ENCODE peak calls at places on chromosomes 3 and 15, in seven cellular contexts. R is GM23248; Q is cardiac muscle cell; C is CD8-positive, alpha-beta memory T cell; A is esophagus muscularis mucosa; E is iPS DF 6.9; U is CD8-positive, alpha-beta T cell. S is an unnamed sample. For H3K36me3, the result is how much of the 10 kb centered on the place peaks cover.

GRCh38 chr3:185656321-185656840 is 70.3 kb downstream of the SENP2 start:
- DNase-seq in R (peak), Q (no peak), C (no peak), A (peak), E (no peak), U (no peak), S (peak)

GRCh38 chr3:115381573-115381912 is 234.5 kb upstream of the ZBTB20 start:
- DNase-seq in R (peak), Q (no peak), C (no peak), A (no peak), E (no peak), U (no peak), S (no peak)

GRCh38 chr3:195692361-195692700 is 28.4 kb upstream of the MUC20 start:
- DNase-seq in R (no peak), Q (no peak), C (no peak), A (peak), E (no peak), U (no peak), S (no peak)

GRCh38 chr3:31978553-31978952 is 2.5 kb downstream of the OSBPL10 start:
- DNase-seq in R (no peak), Q (no peak), C (no peak), A (no peak), E (no peak), U (no peak), S (no peak)

GRCh38 chr3:157261000-157261399 is 101.1 kb upstream of the CCNL1 start:
- DNase-seq in R (peak), Q (no peak), C (no peak), A (no peak), E (no peak), U (no peak), S (no peak)

GRCh38 chr3:194023501-194024280 is 112.3 kb upstream of the HES1 start:
- DNase-seq in R (no peak), Q (no peak), C (no peak), A (no peak), E (no peak), U (no peak), S (peak)

GRCh38 chr3:58528629-58529028 is 8.4 kb downstream of the ACOX2 start:
- DNase-seq in R (peak), Q (peak), C (no peak), A (peak), E (no peak), U (no peak), S (peak)

GRCh38 chr15:49075876-49076275 is 29.6 kb upstream of the SECISBP2L start:
- DNase-seq in R (no peak), Q (no peak), C (no peak), A (no peak), E (no peak), U (no peak), S (no peak)

GRCh38 chr15:93477188-93477587 is 388.2 kb upstream of the RGMA start:
- DNase-seq in R (no peak), Q (no peak), C (no peak), A (no peak), E (peak), U (no peak), S (no peak)

GRCh38 chr3:17505856-17506255 is 236.6 kb downstream of the TBC1D5 start:
- DNase-seq in R (peak), Q (no peak), C (no peak), A (no peak), E (no peak), U (no peak), S (no peak)

DNA sequence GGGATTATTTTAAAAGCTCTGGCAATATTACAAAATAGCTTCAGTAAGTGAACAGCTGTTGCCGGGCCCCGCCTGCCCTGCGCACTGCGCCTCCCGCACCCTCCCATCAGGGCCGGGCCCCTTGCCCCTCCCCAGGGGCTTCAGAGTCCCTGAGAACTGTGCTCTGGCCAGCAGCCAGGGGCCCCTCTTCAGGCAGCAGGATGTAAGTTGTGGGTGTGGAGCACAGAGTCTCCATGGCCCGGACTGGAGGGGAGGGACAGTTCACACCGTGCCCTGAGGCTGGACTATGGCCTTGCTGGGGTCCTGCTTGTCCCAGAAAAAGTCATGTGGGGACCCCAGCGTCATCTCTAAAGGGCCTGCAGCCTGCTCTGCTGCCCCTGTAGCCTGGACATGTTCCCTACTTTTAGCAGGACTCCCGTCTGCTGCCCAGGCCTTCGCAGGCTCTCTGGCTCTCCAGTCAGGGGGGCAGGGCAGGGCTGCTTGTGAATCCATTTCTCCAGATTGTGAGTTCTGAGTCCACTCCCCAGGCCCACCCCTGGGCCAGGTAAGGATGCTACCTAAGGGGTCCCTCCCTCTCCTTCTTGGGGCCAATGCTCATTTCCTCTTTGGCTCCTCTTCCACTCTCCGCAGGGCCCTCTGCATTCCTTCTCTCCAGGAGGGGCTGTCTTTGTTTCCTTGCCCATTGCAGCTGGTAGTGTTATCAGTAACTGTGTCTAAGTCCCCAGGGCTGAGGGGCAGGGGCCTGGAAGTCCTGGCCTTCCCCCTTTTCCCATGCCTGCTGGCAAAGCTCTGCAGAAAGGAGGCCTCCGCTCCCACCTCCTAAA is 12.8 kb upstream of the CACNA2D2 start:
- DNase-seq in R (peak), Q (peak), C (no peak), A (no peak), E (peak), U (no peak), S (peak)
- H3K36me3 ChIP-seq in R (under half), Q (under half), C (under half), A (under half), E (under half), U (under half), S (under half)

DNA sequence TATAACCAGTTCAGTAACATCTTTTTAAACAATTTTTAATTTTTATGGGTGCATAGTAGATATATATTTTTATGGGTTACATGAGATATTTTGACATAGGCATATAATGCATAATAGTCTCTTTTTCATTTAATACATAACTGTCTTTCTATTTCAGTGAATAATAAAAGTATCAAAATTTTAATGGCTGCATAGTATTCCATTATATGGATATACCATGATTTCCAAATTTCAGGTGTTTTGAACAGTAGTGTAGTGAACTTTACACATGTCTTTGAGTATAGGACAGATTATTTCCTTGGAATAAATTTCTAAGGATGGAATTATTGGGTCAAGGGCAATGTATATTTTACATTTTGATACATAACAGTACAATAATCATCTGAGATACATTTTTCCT is 10.7 kb downstream of the WHAMM start:
- DNase-seq in R (no peak), Q (no peak), C (no peak), A (no peak), E (no peak), U (no peak), S (no peak)
- H3K36me3 ChIP-seq in R (half or more), Q (half or more), C (under half), A (half or more), E (under half), U (under half), S (under half)

DNA sequence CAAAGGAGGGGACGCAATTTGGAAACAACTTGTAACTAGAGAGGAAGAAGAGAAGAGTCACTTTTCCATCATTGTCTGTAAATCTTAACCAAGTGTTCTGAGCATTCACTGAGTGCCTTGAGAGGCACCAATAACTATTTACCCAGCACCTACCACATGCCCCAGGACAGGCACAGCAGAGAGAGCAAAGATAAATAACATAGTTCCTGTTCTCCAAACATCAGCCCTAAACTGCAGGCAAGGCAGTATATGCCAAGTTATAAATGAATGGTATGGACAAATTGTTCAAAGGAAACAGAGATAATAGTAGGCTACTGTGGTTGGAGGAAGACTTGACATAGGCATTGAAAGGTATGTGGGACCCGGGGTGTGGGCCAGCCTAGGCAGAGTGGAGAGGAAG is 45.6 kb downstream of the ITGB5 start:
- DNase-seq in R (no peak), Q (no peak), C (no peak), A (no peak), E (no peak), U (no peak), S (no peak)
- H3K36me3 ChIP-seq in R (under half), Q (under half), C (under half), A (under half), E (under half), U (under half), S (under half)

GRCh38 chr15:97027772-97028171 is 697.3 kb downstream of the NR2F2 start:
- DNase-seq in R (no peak), Q (no peak), C (no peak), A (no peak), E (no peak), U (no peak), S (no peak)
- H3K36me3 ChIP-seq in R (under half), Q (under half), C (under half), A (under half), E (under half), U (under half), S (under half)

GRCh38 chr15:33068531-33068990 is 126.0 kb downstream of the FMN1 start:
- DNase-seq in R (peak), Q (no peak), C (no peak), A (no peak), E (no peak), U (no peak), S (peak)

GRCh38 chr15:33069161-33069560 is 125.4 kb downstream of the FMN1 start:
- DNase-seq in R (no peak), Q (no peak), C (no peak), A (no peak), E (no peak), U (no peak), S (peak)

GRCh38 chr15:33066584-33066983 is 127.9 kb downstream of the FMN1 start:
- DNase-seq in R (no peak), Q (no peak), C (no peak), A (no peak), E (no peak), U (no peak), S (peak)

GRCh38 chr15:33067456-33067855 is 127.1 kb downstream of the FMN1 start:
- DNase-seq in R (peak), Q (no peak), C (no peak), A (no peak), E (no peak), U (no peak), S (no peak)

GRCh38 chr15:33068007-33068441 is 126.5 kb downstream of the FMN1 start:
- DNase-seq in R (peak), Q (no peak), C (no peak), A (no peak), E (no peak), U (no peak), S (peak)
- H3K36me3 ChIP-seq in R (under half), Q (under half), C (under half), A (under half), E (under half), U (under half), S (under half)

GRCh38 chr3:5201536-5201935 is 14.0 kb downstream of the EDEM1 start:
- DNase-seq in R (no peak), Q (no peak), C (no peak), A (no peak), E (no peak), U (no peak), S (no peak)

GRCh38 chr3:5202267-5202666 is 14.8 kb downstream of the EDEM1 start:
- DNase-seq in R (peak), Q (no peak), C (no peak), A (no peak), E (no peak), U (no peak), S (no peak)

GRCh38 chr3:5210926-5211325 is 23.4 kb downstream of the EDEM1 start:
- DNase-seq in R (no peak), Q (no peak), C (no peak), A (no peak), E (no peak), U (no peak), S (no peak)

GRCh38 chr3:5205165-5205941 is 17.8 kb downstream of the EDEM1 start:
- DNase-seq in R (peak), Q (no peak), C (no peak), A (no peak), E (no peak), U (no peak), S (no peak)
- H3K36me3 ChIP-seq in R (half or more), Q (half or more), C (half or more), A (half or more), E (under half), U (half or more), S (half or more)

GRCh38 chr3:53184701-53185100 is 23.7 kb downstream of the PRKCD start:
- DNase-seq in R (no peak), Q (no peak), C (no peak), A (no peak), E (no peak), U (no peak), S (no peak)
- H3K36me3 ChIP-seq in R (under half), Q (under half), C (under half), A (half or more), E (under half), U (under half), S (half or more)